ENCODE peak calls at places on chromosome 11, in six cellular contexts. A is Caco-2, C is D721Med, T is HepG2, Z is neural progenitor cell, M is nephron progenitor cell. U is an unnamed sample.
A peak's percentile ranks its signal among the peaks of the same experiment; 100 is the strongest.

GRCh38 chr11:106271686-106272085 is 194.2 kb downstream of the AASDHPPT start:
- DNase-seq in A (no peak), C (no peak), T (no peak), Z (no peak), M (no peak), U (no peak)

GRCh38 chr11:16897460-16898061 is 116.7 kb downstream of the PLEKHA7 start:
- DNase-seq in A (no peak), C (no peak), T (no peak), Z (peak; percentile 94), M (no peak), U (peak; percentile 87)

GRCh38 chr11:10770626-10771254 is 19.7 kb downstream of the CTR9 start:
- DNase-seq in A (peak; percentile 60), C (no peak), T (peak; percentile 33), Z (peak; percentile 64), M (peak; percentile 57), U (peak; percentile 45)

GRCh38 chr11:47533690-47534135 is 19.2 kb downstream of the CELF1 start:
- DNase-seq in A (no peak), C (no peak), T (no peak), Z (no peak), M (no peak), U (no peak)

GRCh38 chr11:62443390-62444201 is 24.8 kb downstream of the SCGB1A1 start:
- DNase-seq in A (no peak), C (no peak), T (no peak), Z (no peak), M (no peak), U (no peak)

GRCh38 chr11:62974848-62975522 is 9.8 kb downstream of the SLC22A6 start:
- DNase-seq in A (peak; percentile 49), C (no peak), T (peak; percentile 6), Z (peak; percentile 67), M (peak; percentile 54), U (peak; percentile 89)

GRCh38 chr11:116219171-116219635 is 553.6 kb downstream of the BUD13 start:
- DNase-seq in A (no peak), C (no peak), T (no peak), Z (no peak), M (no peak), U (no peak)

GRCh38 chr11:69865707-69866106 is 46.5 kb upstream of the FGF3 start:
- DNase-seq in A (no peak), C (no peak), T (no peak), Z (no peak), M (no peak), U (no peak)

GRCh38 chr11:29272019-29272654 is 744.7 kb downstream of the KCNA4 start:
- DNase-seq in A (peak; percentile 15), C (no peak), T (no peak), Z (no peak), M (no peak), U (peak; percentile 67)

GRCh38 chr11:131957891-131958290 is 587.5 kb downstream of the NTM start:
- DNase-seq in A (no peak), C (no peak), T (no peak), Z (no peak), M (no peak), U (peak; percentile 52)

GRCh38 chr11:112226062-112226921 is at the start of gene PTS:
- DNase-seq in A (peak; percentile 94), C (peak; percentile 81), T (peak; percentile 79), Z (peak; percentile 94), M (peak; percentile 81), U (peak; percentile 96)

GRCh38 chr11:14542384-14542783 is 22.2 kb upstream of the PSMA1 start:
- DNase-seq in A (no peak), C (no peak), T (no peak), Z (no peak), M (no peak), U (no peak)

GRCh38 chr11:94926271-94926625 is 47.1 kb downstream of the CWC15 start:
- DNase-seq in A (no peak), C (no peak), T (no peak), Z (no peak), M (no peak), U (no peak)

GRCh38 chr11:71500601-71501021 is 26.5 kb upstream of the KRTAP5-7 start:
- DNase-seq in A (no peak), C (no peak), T (no peak), Z (no peak), M (no peak), U (no peak)

GRCh38 chr11:45154276-45154675 is 7.8 kb downstream of the PRDM11 start:
- DNase-seq in A (no peak), C (no peak), T (no peak), Z (no peak), M (no peak), U (no peak)

GRCh38 chr11:70399681-70400112 is 1.4 kb downstream of the CTTN start:
- DNase-seq in A (peak; percentile 79), C (no peak), T (peak; percentile 78), Z (peak; percentile 50), M (peak; percentile 28), U (peak; percentile 38)

GRCh38 chr11:38005597-38005996 is 1407.6 kb upstream of the RAG2 start:
- DNase-seq in A (no peak), C (no peak), T (no peak), Z (no peak), M (no peak), U (no peak)

GRCh38 chr11:103528046-103528445 is 418.8 kb downstream of the DYNC2H1 start:
- DNase-seq in A (no peak), C (no peak), T (no peak), Z (no peak), M (no peak), U (no peak)

GRCh38 chr11:2791139-2791520 is 91.3 kb upstream of the KCNQ1OT1 start:
- DNase-seq in A (no peak), C (no peak), T (no peak), Z (no peak), M (peak; percentile 1), U (no peak)

GRCh38 chr11:120091121-120091520 is 46.8 kb downstream of the TRIM29 start:
- DNase-seq in A (no peak), C (no peak), T (no peak), Z (no peak), M (no peak), U (no peak)

GRCh38 chr11:12219732-12220131 is 109.3 kb downstream of the MICAL2 start:
- DNase-seq in A (no peak), C (no peak), T (no peak), Z (no peak), M (no peak), U (peak; percentile 4)

GRCh38 chr11:93526691-93527583 is 16.3 kb downstream of the SMCO4 start:
- DNase-seq in A (no peak), C (no peak), T (peak; percentile 32), Z (no peak), M (no peak), U (no peak)

GRCh38 chr11:116353517-116353916 is 419.3 kb downstream of the BUD13 start:
- DNase-seq in A (no peak), C (no peak), T (no peak), Z (no peak), M (no peak), U (no peak)

GRCh38 chr11:74773481-74773880 is 24.8 kb downstream of the RNF169 start:
- DNase-seq in A (no peak), C (no peak), T (no peak), Z (no peak), M (no peak), U (no peak)

GRCh38 chr11:17010851-17011420 is 3.3 kb downstream of the PLEKHA7 start:
- DNase-seq in A (no peak), C (no peak), T (no peak), Z (no peak), M (no peak), U (no peak)

GRCh38 chr11:125431009-125431408 is 65.1 kb downstream of the FEZ1 start:
- DNase-seq in A (no peak), C (no peak), T (no peak), Z (no peak), M (no peak), U (no peak)

GRCh38 chr11:125429807-125430678 is 66.0 kb downstream of the FEZ1 start:
- DNase-seq in A (no peak), C (no peak), T (no peak), Z (no peak), M (no peak), U (no peak)

GRCh38 chr11:125431481-125431880 is 64.6 kb downstream of the FEZ1 start:
- DNase-seq in A (no peak), C (no peak), T (no peak), Z (no peak), M (no peak), U (no peak)

GRCh38 chr11:125428486-125429173 is 67.4 kb downstream of the FEZ1 start:
- DNase-seq in A (no peak), C (no peak), T (no peak), Z (no peak), M (no peak), U (no peak)

DNA sequence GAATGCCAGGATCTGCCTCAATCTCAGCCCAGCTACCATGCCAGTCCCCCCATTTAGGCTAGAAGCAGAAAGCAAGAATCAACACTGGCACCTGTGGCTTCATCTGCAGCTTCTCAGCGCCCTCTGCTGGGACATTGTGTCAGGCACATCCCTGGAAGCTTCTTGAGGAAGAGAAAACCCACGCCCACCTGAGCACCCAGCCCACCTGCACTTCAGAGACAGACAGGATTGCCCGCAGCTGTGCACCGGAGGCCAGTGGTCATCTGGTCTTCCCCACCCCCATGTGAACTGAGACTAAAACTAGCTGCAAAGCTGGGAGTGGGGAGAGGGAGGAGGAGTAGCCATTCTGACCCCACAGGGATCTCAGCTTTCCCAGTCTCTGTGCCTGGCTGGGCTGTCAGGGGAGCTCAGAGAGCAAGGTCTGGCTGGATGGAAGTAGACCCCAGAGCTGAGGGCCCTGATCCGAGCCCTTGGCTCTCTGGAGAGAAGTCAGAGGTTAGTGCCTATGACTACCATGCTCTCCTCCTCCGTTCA is 66.8 kb downstream of the FEZ1 start:
- DNase-seq in A (peak; percentile 76), C (peak; percentile 72), T (peak; percentile 35), Z (peak; percentile 83), M (peak; percentile 78), U (peak; percentile 69)
- TF ChIP-seq CTCF in A (peak; percentile 93), C (peak; percentile 82), T (peak; percentile 79), Z (peak; percentile 87), M (peak; percentile 62), U (peak; percentile 92)

DNA sequence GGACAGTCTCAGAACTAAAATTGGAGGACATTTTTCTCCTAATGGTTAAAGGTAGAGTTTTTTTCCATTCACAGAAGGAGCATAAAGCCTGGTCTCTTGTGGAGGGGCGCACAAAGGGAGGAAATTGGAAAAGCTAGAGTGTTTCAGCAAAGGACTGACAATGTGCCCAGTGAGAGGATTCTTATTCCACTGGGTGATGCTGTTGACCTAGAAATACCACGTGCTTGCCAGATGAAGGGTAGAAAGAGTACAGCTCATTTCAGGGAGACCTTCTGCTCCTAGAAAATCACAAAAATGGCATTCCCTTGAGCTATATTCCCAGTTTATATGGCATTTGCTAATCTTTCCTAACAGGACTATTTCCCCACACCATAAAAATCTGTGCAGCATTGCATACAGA is 21.1 kb downstream of the MS4A6E start:
- DNase-seq in A (no peak), C (no peak), T (no peak), Z (no peak), M (no peak), U (no peak)
- TF ChIP-seq CTCF in A (no peak), C (no peak), T (no peak), Z (peak; percentile 35), M (no peak), U (no peak)

GRCh38 chr11:98434296-98434695 is 586.5 kb upstream of the CNTN5 start:
- DNase-seq in A (no peak), C (no peak), T (no peak), Z (no peak), M (no peak), U (no peak)
- TF ChIP-seq CTCF in A (no peak), C (no peak), T (no peak), Z (no peak), M (no peak), U (no peak)

GRCh38 chr11:73759520-73760065 is 1.3 kb downstream of the RAB6A start:
- DNase-seq in A (no peak), C (no peak), T (no peak), Z (no peak), M (no peak), U (peak; percentile 53)
- TF ChIP-seq CTCF in A (peak; percentile 12), C (no peak), T (no peak), Z (peak; percentile 17), M (no peak), U (peak; percentile 27)

U was measured in A673.